ENCODE peak calls at places on chromosomes 4 and X, in five cellular contexts. One of them, this sample, is unnamed. For H3K9me3 and H3K4me1, the result is how much of the 10 kb centered on the place peaks cover.

GRCh38 chr4:158722291-158722916 is 792 bp downstream of the PPID start:
- DNase-seq in effector memory CD4-positive, alpha-beta T cell: no peak
- DNase-seq in SK-N-SH: peak
- DNase-seq in pancreas: no peak
- DNase-seq in CD8-positive, alpha-beta memory T cell: no peak
- DNase-seq in this sample: no peak

GRCh38 chr4:86376850-86377249 is 17.0 kb upstream of the MAPK10 start:
- DNase-seq in effector memory CD4-positive, alpha-beta T cell: no peak
- DNase-seq in SK-N-SH: no peak
- DNase-seq in pancreas: no peak
- DNase-seq in CD8-positive, alpha-beta memory T cell: no peak
- DNase-seq in this sample: no peak

GRCh38 chr4:84363256-84363655 is 135.8 kb downstream of the NKX6-1 start:
- DNase-seq in effector memory CD4-positive, alpha-beta T cell: no peak
- DNase-seq in SK-N-SH: no peak
- DNase-seq in pancreas: no peak
- DNase-seq in CD8-positive, alpha-beta memory T cell: no peak
- DNase-seq in this sample: no peak

GRCh38 chr4:156865391-156865790 is 106.2 kb downstream of the PDGFC start:
- DNase-seq in effector memory CD4-positive, alpha-beta T cell: no peak
- DNase-seq in SK-N-SH: no peak
- DNase-seq in pancreas: no peak
- DNase-seq in CD8-positive, alpha-beta memory T cell: no peak
- DNase-seq in this sample: no peak

GRCh38 chr4:112234952-112235609 is 3.5 kb downstream of the AP1AR start:
- DNase-seq in effector memory CD4-positive, alpha-beta T cell: peak
- DNase-seq in SK-N-SH: peak
- DNase-seq in pancreas: peak
- DNase-seq in CD8-positive, alpha-beta memory T cell: peak
- DNase-seq in this sample: no peak

GRCh38 chr4:137156054-137156453 is 376.2 kb downstream of the PCDH18 start:
- DNase-seq in effector memory CD4-positive, alpha-beta T cell: no peak
- DNase-seq in SK-N-SH: no peak
- DNase-seq in pancreas: no peak
- DNase-seq in CD8-positive, alpha-beta memory T cell: no peak
- DNase-seq in this sample: no peak

GRCh38 chrX:101462892-101463291 is 22.4 kb upstream of the ARMCX4 start:
- DNase-seq in effector memory CD4-positive, alpha-beta T cell: no peak
- DNase-seq in SK-N-SH: peak
- DNase-seq in pancreas: no peak
- DNase-seq in CD8-positive, alpha-beta memory T cell: no peak
- DNase-seq in this sample: no peak

GRCh38 chrX:128623361-128623760 is 571.2 kb upstream of the ACTRT1 start:
- DNase-seq in effector memory CD4-positive, alpha-beta T cell: no peak
- DNase-seq in SK-N-SH: no peak
- DNase-seq in pancreas: no peak
- DNase-seq in CD8-positive, alpha-beta memory T cell: no peak
- DNase-seq in this sample: no peak

GRCh38 chrX:77299549-77299948 is 147.6 kb upstream of the FGF16 start:
- DNase-seq in effector memory CD4-positive, alpha-beta T cell: no peak
- DNase-seq in SK-N-SH: no peak
- DNase-seq in pancreas: no peak
- DNase-seq in CD8-positive, alpha-beta memory T cell: no peak
- DNase-seq in this sample: no peak

GRCh38 chr4:80136238-80136637 is 61.1 kb upstream of the PRDM8 start:
- DNase-seq in effector memory CD4-positive, alpha-beta T cell: no peak
- DNase-seq in SK-N-SH: no peak
- DNase-seq in pancreas: no peak
- DNase-seq in CD8-positive, alpha-beta memory T cell: no peak
- DNase-seq in this sample: no peak

GRCh38 chr4:181685461-181685860 is 557.7 kb upstream of the TENM3 start:
- DNase-seq in effector memory CD4-positive, alpha-beta T cell: no peak
- DNase-seq in SK-N-SH: no peak
- DNase-seq in pancreas: no peak
- DNase-seq in CD8-positive, alpha-beta memory T cell: no peak
- DNase-seq in this sample: no peak

GRCh38 chr4:22391548-22391947 is 124.3 kb downstream of the ADGRA3 start:
- DNase-seq in effector memory CD4-positive, alpha-beta T cell: no peak
- DNase-seq in SK-N-SH: no peak
- DNase-seq in pancreas: no peak
- DNase-seq in CD8-positive, alpha-beta memory T cell: no peak
- DNase-seq in this sample: no peak

GRCh38 chrX:29215251-29215650 is 628.0 kb downstream of the IL1RAPL1 start:
- DNase-seq in effector memory CD4-positive, alpha-beta T cell: no peak
- DNase-seq in SK-N-SH: no peak
- DNase-seq in pancreas: no peak
- DNase-seq in CD8-positive, alpha-beta memory T cell: no peak
- DNase-seq in this sample: no peak
- H3K9me3 ChIP-seq in effector memory CD4-positive, alpha-beta T cell: under half
- H3K9me3 ChIP-seq in SK-N-SH: under half
- H3K9me3 ChIP-seq in pancreas: under half
- H3K9me3 ChIP-seq in CD8-positive, alpha-beta memory T cell: under half
- H3K9me3 ChIP-seq in this sample: under half

GRCh38 chrX:72123471-72124185 is 8.1 kb downstream of the RTL5 start:
- DNase-seq in effector memory CD4-positive, alpha-beta T cell: no peak
- DNase-seq in SK-N-SH: no peak
- DNase-seq in pancreas: no peak
- DNase-seq in CD8-positive, alpha-beta memory T cell: no peak
- DNase-seq in this sample: peak
- H3K4me1 ChIP-seq in effector memory CD4-positive, alpha-beta T cell: under half
- H3K4me1 ChIP-seq in SK-N-SH: under half
- H3K4me1 ChIP-seq in pancreas: under half
- H3K4me1 ChIP-seq in CD8-positive, alpha-beta memory T cell: under half
- H3K4me1 ChIP-seq in this sample: half or more

GRCh38 chr4:77701111-77701510 is 95.5 kb downstream of the CXCL13 start:
- DNase-seq in effector memory CD4-positive, alpha-beta T cell: no peak
- DNase-seq in SK-N-SH: no peak
- DNase-seq in pancreas: no peak
- DNase-seq in CD8-positive, alpha-beta memory T cell: no peak
- DNase-seq in this sample: no peak

GRCh38 chr4:77697860-77698599 is 92.4 kb downstream of the CXCL13 start:
- DNase-seq in effector memory CD4-positive, alpha-beta T cell: no peak
- DNase-seq in SK-N-SH: no peak
- DNase-seq in pancreas: peak
- DNase-seq in CD8-positive, alpha-beta memory T cell: no peak
- DNase-seq in this sample: no peak

GRCh38 chr4:77695769-77696168 is 90.1 kb downstream of the CXCL13 start:
- DNase-seq in effector memory CD4-positive, alpha-beta T cell: no peak
- DNase-seq in SK-N-SH: no peak
- DNase-seq in pancreas: no peak
- DNase-seq in CD8-positive, alpha-beta memory T cell: no peak
- DNase-seq in this sample: no peak

GRCh38 chr4:77699731-77700210 is 94.2 kb downstream of the CXCL13 start:
- DNase-seq in effector memory CD4-positive, alpha-beta T cell: no peak
- DNase-seq in SK-N-SH: peak
- DNase-seq in pancreas: no peak
- DNase-seq in CD8-positive, alpha-beta memory T cell: no peak
- DNase-seq in this sample: no peak
- H3K4me3 ChIP-seq in effector memory CD4-positive, alpha-beta T cell: no peak
- H3K4me3 ChIP-seq in SK-N-SH: no peak
- H3K4me3 ChIP-seq in pancreas: no peak
- H3K4me3 ChIP-seq in CD8-positive, alpha-beta memory T cell: no peak
- H3K4me3 ChIP-seq in this sample: no peak

GRCh38 chrX:140815868-140816267 is 106.3 kb downstream of the LINC00632 start:
- DNase-seq in effector memory CD4-positive, alpha-beta T cell: no peak
- DNase-seq in SK-N-SH: no peak
- DNase-seq in pancreas: no peak
- DNase-seq in CD8-positive, alpha-beta memory T cell: no peak
- DNase-seq in this sample: no peak
- H3K9me3 ChIP-seq in effector memory CD4-positive, alpha-beta T cell: under half
- H3K9me3 ChIP-seq in SK-N-SH: under half
- H3K9me3 ChIP-seq in pancreas: under half
- H3K9me3 ChIP-seq in CD8-positive, alpha-beta memory T cell: under half
- H3K9me3 ChIP-seq in this sample: under half

GRCh38 chrX:119669424-119670037 is 23.4 kb downstream of the SEPTIN6 start:
- DNase-seq in effector memory CD4-positive, alpha-beta T cell: no peak
- DNase-seq in SK-N-SH: peak
- DNase-seq in pancreas: no peak
- DNase-seq in CD8-positive, alpha-beta memory T cell: no peak
- DNase-seq in this sample: no peak
- H3K4me1 ChIP-seq in effector memory CD4-positive, alpha-beta T cell: under half
- H3K4me1 ChIP-seq in SK-N-SH: under half
- H3K4me1 ChIP-seq in pancreas: under half
- H3K4me1 ChIP-seq in CD8-positive, alpha-beta memory T cell: under half
- H3K4me1 ChIP-seq in this sample: under half